ENCODE peak calls at places on chromosomes 16 and 17, in five cellular contexts. N, F, Q, U and B are unnamed samples.

GRCh38 chr16:15427648-15428239 is 6.6 kb upstream of the BMERB1 start:
- DNase-seq in N (peak; percentile 86), F (peak; percentile 6), Q (peak; percentile 75), U (peak; percentile 80), B (peak; percentile 85)

GRCh38 chr17:56690441-56691291 is 97.2 kb downstream of the NOG start:
- DNase-seq in N (no peak), F (no peak), Q (no peak), U (no peak), B (no peak)

GRCh38 chr16:23491490-23492391 is 18.6 kb downstream of the GGA2 start:
- DNase-seq in N (peak; percentile 73), F (no peak), Q (no peak), U (no peak), B (no peak)

GRCh38 chr16:58011652-58012051 is 10.4 kb downstream of the USB1 start:
- DNase-seq in N (peak; percentile 59), F (no peak), Q (no peak), U (no peak), B (no peak)

GRCh38 chr17:79126139-79126538 is 51.5 kb downstream of the ENGASE start:
- DNase-seq in N (no peak), F (no peak), Q (peak; percentile 87), U (no peak), B (no peak)

GRCh38 chr17:74417178-74418045 is 14.5 kb upstream of the GPRC5C start:
- DNase-seq in N (peak; percentile 56), F (no peak), Q (no peak), U (no peak), B (peak; percentile 87)

GRCh38 chr16:87895641-87896141 is 26.4 kb upstream of the SLC7A5 start:
- DNase-seq in N (peak; percentile 57), F (no peak), Q (no peak), U (no peak), B (peak; percentile 80)

GRCh38 chr16:66416981-66417700 is 10.0 kb upstream of the BEAN1 start:
- DNase-seq in N (peak; percentile 54), F (no peak), Q (no peak), U (no peak), B (peak; percentile 95)

GRCh38 chr16:77816293-77816692 is 27.9 kb downstream of the VAT1L start:
- DNase-seq in N (peak; percentile 3), F (no peak), Q (peak; percentile 21), U (no peak), B (peak; percentile 40)

GRCh38 chr16:88287219-88287618 is 95.5 kb upstream of the ZNF469 start:
- DNase-seq in N (peak; percentile 70), F (no peak), Q (peak; percentile 60), U (no peak), B (peak; percentile 36)

GRCh38 chr17:82338858-82339633 is 5.5 kb upstream of the SECTM1 start:
- DNase-seq in N (peak; percentile 76), F (no peak), Q (no peak), U (peak; percentile 75), B (peak; percentile 75)

GRCh38 chr17:1107777-1108559 is 71.8 kb downstream of the ABR start:
- DNase-seq in N (no peak), F (no peak), Q (no peak), U (no peak), B (no peak)

GRCh38 chr16:47139561-47140185 is 4.1 kb downstream of the NETO2 start:
- DNase-seq in N (no peak), F (no peak), Q (no peak), U (no peak), B (peak; percentile 8)

GRCh38 chr17:43779145-43780125 is 658 bp upstream of the DUSP3 start:
- DNase-seq in N (peak; percentile 41), F (peak; percentile 72), Q (no peak), U (peak; percentile 54), B (no peak)

GRCh38 chr17:48754500-48755261 is 26.1 kb upstream of the HOXB13 start:
- DNase-seq in N (no peak), F (peak; percentile 18), Q (no peak), U (no peak), B (no peak)

GRCh38 chr16:85600078-85600477 is 13.0 kb upstream of the GSE1 start:
- DNase-seq in N (no peak), F (no peak), Q (no peak), U (no peak), B (no peak)

GRCh38 chr16:75116081-75116910 is at the start of gene LDHD:
- DNase-seq in N (peak; percentile 66), F (peak; percentile 75), Q (peak; percentile 71), U (peak; percentile 82), B (peak; percentile 61)

GRCh38 chr16:4087099-4087885 is 28.9 kb downstream of the ADCY9 start:
- DNase-seq in N (no peak), F (no peak), Q (no peak), U (no peak), B (no peak)

GRCh38 chr17:65678534-65678933 is 117.1 kb upstream of the AXIN2 start:
- DNase-seq in N (no peak), F (peak; percentile 7), Q (no peak), U (no peak), B (no peak)

GRCh38 chr16:4273858-4274291 is 1.1 kb upstream of the TFAP4 start:
- DNase-seq in N (peak; percentile 47), F (peak; percentile 61), Q (peak; percentile 77), U (peak; percentile 67), B (peak; percentile 25)

GRCh38 chr16:25013049-25013448 is 2.1 kb downstream of the ARHGAP17 start:
- DNase-seq in N (no peak), F (no peak), Q (no peak), U (no peak), B (no peak)
- H3K4me3 ChIP-seq in N (no peak overlapping the region), F (no peak overlapping the region), Q (no peak overlapping the region), U (no peak overlapping the region), B (no peak overlapping the region)

GRCh38 chr17:75611746-75612437 is 21.3 kb upstream of the SMIM5 start:
- DNase-seq in N (no peak), F (no peak), Q (no peak), U (no peak), B (no peak)

GRCh38 chr17:75612906-75613626 is 20.2 kb upstream of the SMIM5 start:
- DNase-seq in N (no peak), F (no peak), Q (no peak), U (no peak), B (no peak)

GRCh38 chr17:75614556-75615270 is 18.5 kb upstream of the SMIM5 start:
- DNase-seq in N (no peak), F (no peak), Q (no peak), U (no peak), B (no peak)

GRCh38 chr17:75615301-75615700 is 17.9 kb upstream of the SMIM5 start:
- DNase-seq in N (no peak), F (no peak), Q (no peak), U (no peak), B (no peak)

GRCh38 chr17:75614006-75614405 is 19.2 kb upstream of the SMIM5 start:
- DNase-seq in N (no peak), F (no peak), Q (peak; percentile 78), U (no peak), B (no peak)
- TF ChIP-seq CTCF in N (peak; percentile 15), F (no peak), Q (peak; percentile 20), U (no peak), B (no peak)

DNA sequence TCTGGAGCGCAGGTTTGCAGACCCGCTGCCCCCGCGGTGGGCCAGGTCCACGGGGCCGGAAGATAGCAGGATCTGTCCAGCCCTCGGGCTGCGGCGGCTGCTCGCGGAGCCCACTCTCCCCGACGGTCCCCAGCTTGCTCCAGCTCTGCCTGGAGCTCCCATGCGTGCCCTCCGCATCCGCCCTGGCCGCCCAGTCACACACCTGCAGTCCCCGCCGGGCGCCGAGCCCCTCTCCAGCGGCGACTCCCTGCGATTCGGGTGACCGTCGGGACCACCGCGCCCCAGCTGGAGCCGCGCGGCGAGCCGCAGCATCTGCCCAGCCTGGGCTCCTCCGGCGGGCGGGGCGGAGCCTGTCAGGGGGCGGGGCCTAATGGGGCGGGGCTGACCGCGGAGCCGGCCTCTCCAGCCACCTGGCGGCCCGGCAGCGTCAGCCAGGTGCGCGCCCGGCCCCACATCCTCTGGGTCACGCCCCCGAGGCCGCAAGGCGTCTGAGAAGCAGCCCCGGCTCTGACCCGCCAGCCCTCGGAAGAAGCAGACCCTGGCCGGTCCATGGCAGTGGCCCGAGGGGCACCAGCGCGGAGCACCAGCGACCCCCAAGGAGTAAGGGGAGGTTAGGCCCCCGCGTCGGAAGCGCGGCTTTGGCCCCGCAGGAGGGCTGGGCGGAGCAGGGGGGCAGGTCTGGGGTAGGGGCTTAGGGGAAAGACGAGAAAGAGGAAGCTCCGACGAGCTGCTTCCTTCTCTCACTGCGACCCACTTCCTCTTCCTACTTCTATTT is at the start of gene PIK3R5:
- DNase-seq in N (no peak), F (peak; percentile 19), Q (peak; percentile 60), U (no peak), B (no peak)
- H3K4me3 ChIP-seq in N (no peak within 1 kb of the TSS), F (peak within 1 kb of the TSS; percentile 23), Q (no peak within 1 kb of the TSS), U (peak within 1 kb of the TSS; percentile 14), B (no peak within 1 kb of the TSS)

GRCh38 chr16:30977502-30977901 is 7.5 kb upstream of the HSD3B7 start:
- DNase-seq in N (peak; percentile 27), F (no peak), Q (peak; percentile 68), U (no peak), B (peak; percentile 31)
- TF ChIP-seq CTCF in N (peak; percentile 34), F (peak; percentile 29), Q (peak; percentile 54), U (no peak), B (peak; percentile 42)

GRCh38 chr16:10921536-10922327 is 20.5 kb downstream of the DEXI start:
- DNase-seq in N (peak; percentile 43), F (no peak), Q (no peak), U (no peak), B (peak; percentile 33)

GRCh38 chr16:10920726-10921427 is 21.4 kb downstream of the DEXI start:
- DNase-seq in N (no peak), F (no peak), Q (no peak), U (no peak), B (no peak)

GRCh38 chr16:10916534-10916933 is 25.7 kb downstream of the DEXI start:
- DNase-seq in N (no peak), F (no peak), Q (no peak), U (no peak), B (no peak)

GRCh38 chr16:10919003-10919351 is 23.3 kb downstream of the DEXI start:
- DNase-seq in N (no peak), F (no peak), Q (no peak), U (no peak), B (no peak)

GRCh38 chr16:10918294-10919002 is 23.8 kb downstream of the DEXI start:
- DNase-seq in N (peak; percentile 97), F (peak; percentile 92), Q (peak; percentile 88), U (peak; percentile 94), B (peak; percentile 96)
- H3K4me3 ChIP-seq in N (no peak overlapping the region), F (no peak overlapping the region), Q (no peak overlapping the region), U (no peak overlapping the region), B (no peak overlapping the region)